ENCODE peak calls at places on chromosome 19, in five cellular contexts. D is RWPE2, V is IMR-90, P is OCI-LY7, Q is K562. O is an unnamed sample. For H3K36me3, the result is how much of the 10 kb centered on the place peaks cover.

GRCh38 chr19:41944336-41944735 is 14.8 kb downstream of the RABAC1 start:
- DNase-seq in Q (no peak), P (peak), V (no peak), D (no peak), O (no peak)

GRCh38 chr19:41297628-41298326 is 12.2 kb upstream of the CCDC97 start:
- DNase-seq in D (no peak), P (peak), V (no peak), Q (no peak), O (no peak)

GRCh38 chr19:58317481-58318072 is 9.2 kb upstream of the ZSCAN22 start:
- DNase-seq in V (peak), P (peak), Q (peak), D (no peak), O (no peak)

GRCh38 chr19:30547192-30547591 is 175.0 kb downstream of the ZNF536 start:
- DNase-seq in P (no peak), Q (no peak), D (no peak), V (no peak), O (no peak)

GRCh38 chr19:56167064-56167578 is 8.7 kb upstream of the GALP start:
- DNase-seq in V (no peak), P (no peak), D (no peak), Q (peak), O (no peak)

GRCh38 chr19:45779231-45780145 is 2.8 kb downstream of the DMPK start:
- DNase-seq in P (peak), D (peak), V (no peak), Q (peak), O (peak)

GRCh38 chr19:14775855-14776254 is 2.5 kb downstream of the ADGRE2 start:
- DNase-seq in Q (peak), D (peak), P (no peak), V (no peak), O (no peak)

GRCh38 chr19:16428372-16429036 is 43.3 kb downstream of the EPS15L1 start:
- DNase-seq in D (no peak), Q (no peak), P (no peak), V (no peak), O (no peak)

GRCh38 chr19:6087074-6087506 is 23.2 kb downstream of the RFX2 start:
- DNase-seq in Q (peak), P (peak), D (no peak), V (no peak), O (no peak)

GRCh38 chr19:39083599-39083982 is 577 bp upstream of the ACP7 start:
- DNase-seq in V (no peak), P (no peak), D (no peak), Q (no peak), O (no peak)

GRCh38 chr19:29492761-29493160 is 33.0 kb upstream of the VSTM2B start:
- DNase-seq in D (no peak), V (peak), P (no peak), Q (no peak), O (no peak)

GRCh38 chr19:44845286-44845611 is 848 bp upstream of the NECTIN2 start:
- DNase-seq in P (no peak), D (no peak), V (no peak), Q (no peak), O (peak)

GRCh38 chr19:38736036-38736412 is 8.2 kb downstream of the CAPN12 start:
- DNase-seq in P (peak), V (no peak), Q (peak), D (peak), O (no peak)

GRCh38 chr19:54309811-54310210 is 3.2 kb downstream of the LILRA5 start:
- DNase-seq in Q (no peak), P (no peak), V (no peak), D (no peak), O (no peak)

GRCh38 chr19:55258476-55258827 is 365 bp downstream of the PPP6R1 start:
- DNase-seq in P (no peak), V (no peak), Q (peak), D (no peak), O (no peak)

GRCh38 chr19:2059422-2060201 is 8.6 kb upstream of the MKNK2 start:
- DNase-seq in V (peak), Q (peak), P (no peak), D (no peak), O (no peak)

GRCh38 chr19:39413269-39413902 is 917 bp downstream of the PLEKHG2 start:
- DNase-seq in D (no peak), P (peak), Q (peak), V (peak), O (no peak)

GRCh38 chr19:51547397-51548212 is 16.1 kb upstream of the SIGLEC6 start:
- DNase-seq in Q (peak), V (no peak), D (no peak), P (no peak), O (no peak)
- H3K27ac ChIP-seq in Q (peak), V (no peak), D (no peak), P (no peak), O (no peak)

DNA sequence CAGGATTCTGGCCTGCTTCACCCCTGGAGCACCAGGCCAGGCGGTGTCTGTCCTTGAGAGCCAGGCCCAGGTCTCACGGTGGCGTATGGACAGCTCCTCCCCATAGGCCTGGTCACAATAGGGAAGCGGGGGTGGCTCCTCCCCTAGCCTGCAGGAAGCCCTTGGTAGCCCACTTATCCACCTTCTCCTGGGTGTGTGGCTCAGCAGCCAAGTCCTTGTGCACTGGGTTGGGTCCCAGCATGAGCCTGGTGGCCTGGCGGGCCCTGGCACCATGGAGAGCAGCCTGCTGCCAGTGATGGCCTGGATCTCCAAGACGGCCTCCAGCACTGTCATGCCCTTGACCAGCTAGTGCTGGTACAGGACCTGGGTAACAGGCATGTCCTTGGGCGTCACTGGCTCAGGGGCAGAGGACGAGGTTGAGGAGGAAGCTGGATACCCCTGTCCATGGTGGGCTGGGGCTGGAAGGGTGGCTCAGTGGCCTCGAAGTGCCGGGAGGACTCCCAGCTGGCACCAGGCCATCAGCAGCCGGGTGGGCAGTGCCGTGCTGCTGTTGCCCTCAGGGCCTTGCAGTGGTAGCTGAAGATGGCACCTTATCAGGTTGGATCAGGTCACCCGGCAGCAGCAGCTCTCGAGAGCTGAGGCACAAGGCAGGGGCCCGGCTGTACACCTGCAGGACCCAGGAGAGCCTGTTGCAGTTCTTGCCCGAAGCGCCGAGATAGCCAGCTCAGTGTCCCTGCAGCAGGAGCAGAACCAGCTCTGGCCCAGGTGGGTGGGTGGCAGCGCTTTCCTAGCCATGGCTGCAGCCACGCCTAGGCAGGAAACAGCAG is 8.1 kb downstream of the ACP4 start:
- DNase-seq in Q (no peak), P (no peak), V (no peak), D (no peak), O (no peak)
- H3K36me3 ChIP-seq in Q (half or more), P (half or more), V (under half), D (half or more), O (under half)

GRCh38 chr19:18173054-18173571 is 500 bp upstream of the IFI30 start:
- DNase-seq in Q (peak), P (peak), V (no peak), D (no peak), O (no peak)
- H3K27ac ChIP-seq in Q (peak), P (peak), V (no peak), D (no peak), O (peak)

GRCh38 chr19:18194208-18194530 is 1.2 kb downstream of the MPV17L2 start:
- DNase-seq in P (no peak), D (no peak), V (no peak), Q (no peak), O (no peak)
- H3K36me3 ChIP-seq in P (under half), D (under half), V (under half), Q (under half), O (under half)

GRCh38 chr19:3268763-3269162 is 44.3 kb downstream of the CELF5 start:
- DNase-seq in V (no peak), P (no peak), D (no peak), Q (no peak), O (no peak)
- H3K27ac ChIP-seq in V (no peak), P (no peak), D (no peak), Q (no peak), O (no peak)

GRCh38 chr19:7983286-7983950 is 22.0 kb downstream of the ELAVL1 start:
- DNase-seq in P (no peak), V (no peak), Q (no peak), D (no peak), O (no peak)
- H3K36me3 ChIP-seq in P (half or more), V (half or more), Q (half or more), D (half or more), O (under half)